ENCODE peak calls at places on chromosomes 16 and 17, in ten cellular contexts. P, B, I, T, D, E, W, V, X and Q are unnamed samples.

GRCh38 chr17:77393274-77393600 is 252.5 kb downstream of the SEC14L1 start:
- DNase-seq in D (no peak), P (no peak), W (no peak), T (no peak), E (no peak), X (no peak), B (no peak), V (no peak), I (no peak), Q (no peak)

GRCh38 chr17:51909971-51910370 is 248.5 kb downstream of the CA10 start:
- DNase-seq in W (no peak), X (no peak), I (no peak), E (no peak), T (no peak), B (no peak), V (no peak), D (no peak), P (no peak), Q (no peak)

GRCh38 chr17:30597776-30598288 is 120.6 kb downstream of the GOSR1 start:
- DNase-seq in D (no peak), P (no peak), T (no peak), I (no peak), W (no peak), X (no peak), V (no peak), E (no peak), B (peak), Q (no peak)

GRCh38 chr17:50749243-50749642 is 18.1 kb downstream of the ANKRD40CL start:
- DNase-seq in W (no peak), X (no peak), B (no peak), E (no peak), I (no peak), V (no peak), D (no peak), P (no peak), T (no peak), Q (no peak)

GRCh38 chr17:41813699-41814124 is 908 bp downstream of the FKBP10 start:
- DNase-seq in P (no peak), B (no peak), D (no peak), V (no peak), E (no peak), X (no peak), T (no peak), I (no peak), W (no peak), Q (no peak)

GRCh38 chr16:75987323-75987722 is 261.0 kb upstream of the CPHXL start:
- DNase-seq in B (no peak), P (no peak), X (no peak), W (no peak), E (no peak), D (no peak), V (no peak), T (no peak), I (no peak), Q (no peak)

GRCh38 chr16:17151335-17151734 is 319.4 kb downstream of the XYLT1 start:
- DNase-seq in B (no peak), P (no peak), X (no peak), T (no peak), W (no peak), I (no peak), E (no peak), V (no peak), D (no peak), Q (no peak)

GRCh38 chr16:63684702-63685101 is 1437.2 kb downstream of the CDH11 start:
- DNase-seq in X (no peak), I (no peak), T (no peak), V (no peak), P (no peak), E (no peak), W (no peak), B (no peak), D (no peak), Q (no peak)